ENCODE peak calls at places on chromosomes 5 and 9, in four cellular contexts. One of them, this sample, is unnamed.

GRCh38 chr5:153659337-153659736 is 168.9 kb downstream of the GRIA1 start:
- DNase-seq in upper lobe of right lung: no peak
- DNase-seq in SK-N-SH: peak; percentile 21
- DNase-seq in cardiac muscle cell: peak; percentile 36
- DNase-seq in this sample: no peak

GRCh38 chr5:150789431-150789830 is 10.9 kb downstream of the SMIM3 start:
- DNase-seq in cardiac muscle cell: no peak
- DNase-seq in upper lobe of right lung: no peak
- DNase-seq in SK-N-SH: no peak
- DNase-seq in this sample: no peak

GRCh38 chr5:159764283-159764927 is 151.9 kb upstream of the ADRA1B start:
- DNase-seq in cardiac muscle cell: no peak
- DNase-seq in SK-N-SH: no peak
- DNase-seq in upper lobe of right lung: no peak
- DNase-seq in this sample: no peak

GRCh38 chr5:181181650-181182565 is 23.1 kb downstream of the TRIM7 start:
- DNase-seq in cardiac muscle cell: peak; percentile 83
- DNase-seq in SK-N-SH: peak; percentile 71
- DNase-seq in upper lobe of right lung: peak; percentile 83
- DNase-seq in this sample: peak; percentile 85

GRCh38 chr5:107469064-107469463 is 201.7 kb downstream of the EFNA5 start:
- DNase-seq in SK-N-SH: no peak
- DNase-seq in upper lobe of right lung: no peak
- DNase-seq in cardiac muscle cell: no peak
- DNase-seq in this sample: no peak

GRCh38 chr9:125815568-125815967 is 68.4 kb downstream of the PBX3 start:
- DNase-seq in cardiac muscle cell: no peak
- DNase-seq in upper lobe of right lung: no peak
- DNase-seq in SK-N-SH: no peak
- DNase-seq in this sample: no peak

GRCh38 chr5:103358305-103358996 is 99.9 kb downstream of the MACIR start:
- DNase-seq in cardiac muscle cell: peak; percentile 35
- DNase-seq in SK-N-SH: no peak
- DNase-seq in upper lobe of right lung: no peak
- DNase-seq in this sample: no peak

GRCh38 chr9:137486545-137487453 is 27.7 kb upstream of the NSMF start:
- DNase-seq in SK-N-SH: peak; percentile 30
- DNase-seq in cardiac muscle cell: no peak
- DNase-seq in upper lobe of right lung: peak; percentile 56
- DNase-seq in this sample: peak; percentile 63

GRCh38 chr9:136640176-136641086 is 22.3 kb upstream of the EGFL7 start:
- DNase-seq in upper lobe of right lung: no peak
- DNase-seq in cardiac muscle cell: no peak
- DNase-seq in SK-N-SH: no peak
- DNase-seq in this sample: no peak

GRCh38 chr5:177005619-177006264 is 837 bp downstream of the UIMC1 start:
- DNase-seq in cardiac muscle cell: peak; percentile 83
- DNase-seq in SK-N-SH: peak; percentile 68
- DNase-seq in upper lobe of right lung: peak; percentile 89
- DNase-seq in this sample: peak; percentile 94

GRCh38 chr5:18329346-18329745 is 695.1 kb downstream of the TAF11L14 start:
- DNase-seq in cardiac muscle cell: no peak
- DNase-seq in SK-N-SH: no peak
- DNase-seq in upper lobe of right lung: no peak
- DNase-seq in this sample: no peak

GRCh38 chr9:88628811-88629210 is 93.8 kb downstream of the NXNL2 start:
- DNase-seq in cardiac muscle cell: no peak
- DNase-seq in upper lobe of right lung: no peak
- DNase-seq in SK-N-SH: no peak
- DNase-seq in this sample: no peak

GRCh38 chr5:123460296-123460729 is 37.1 kb upstream of the CEP120 start:
- DNase-seq in SK-N-SH: no peak
- DNase-seq in cardiac muscle cell: no peak
- DNase-seq in upper lobe of right lung: no peak
- DNase-seq in this sample: no peak

GRCh38 chr9:128927731-128928411 is 7.1 kb downstream of the PHYHD1 start:
- DNase-seq in SK-N-SH: peak; percentile 85
- DNase-seq in upper lobe of right lung: no peak
- DNase-seq in cardiac muscle cell: peak; percentile 69
- DNase-seq in this sample: no peak

GRCh38 chr5:89946514-89946913 is 463.0 kb downstream of the CETN3 start:
- DNase-seq in SK-N-SH: no peak
- DNase-seq in upper lobe of right lung: no peak
- DNase-seq in cardiac muscle cell: no peak
- DNase-seq in this sample: no peak

GRCh38 chr5:14143509-14143842 is 334 bp downstream of the TRIO start:
- DNase-seq in upper lobe of right lung: no peak
- DNase-seq in SK-N-SH: no peak
- DNase-seq in cardiac muscle cell: peak; percentile 62
- DNase-seq in this sample: no peak

GRCh38 chr5:73274870-73275756 is 102.1 kb downstream of the TMEM174 start:
- DNase-seq in upper lobe of right lung: no peak
- DNase-seq in SK-N-SH: no peak
- DNase-seq in cardiac muscle cell: no peak
- DNase-seq in this sample: no peak
- H3K27ac ChIP-seq in upper lobe of right lung: no peak overlapping the region
- H3K27ac ChIP-seq in SK-N-SH: peak overlapping the region; percentile 25
- H3K27ac ChIP-seq in cardiac muscle cell: no peak overlapping the region
- H3K27ac ChIP-seq in this sample: no peak overlapping the region

GRCh38 chr5:37836173-37837100 is 3.4 kb downstream of the GDNF start:
- DNase-seq in cardiac muscle cell: peak; percentile 48
- DNase-seq in upper lobe of right lung: no peak
- DNase-seq in SK-N-SH: peak; percentile 45
- DNase-seq in this sample: no peak
- H3K4me3 ChIP-seq in cardiac muscle cell: peak overlapping the region; percentile 32
- H3K4me3 ChIP-seq in upper lobe of right lung: peak overlapping the region; percentile 29
- H3K4me3 ChIP-seq in SK-N-SH: peak overlapping the region; percentile 54
- H3K4me3 ChIP-seq in this sample: no peak overlapping the region

DNA sequence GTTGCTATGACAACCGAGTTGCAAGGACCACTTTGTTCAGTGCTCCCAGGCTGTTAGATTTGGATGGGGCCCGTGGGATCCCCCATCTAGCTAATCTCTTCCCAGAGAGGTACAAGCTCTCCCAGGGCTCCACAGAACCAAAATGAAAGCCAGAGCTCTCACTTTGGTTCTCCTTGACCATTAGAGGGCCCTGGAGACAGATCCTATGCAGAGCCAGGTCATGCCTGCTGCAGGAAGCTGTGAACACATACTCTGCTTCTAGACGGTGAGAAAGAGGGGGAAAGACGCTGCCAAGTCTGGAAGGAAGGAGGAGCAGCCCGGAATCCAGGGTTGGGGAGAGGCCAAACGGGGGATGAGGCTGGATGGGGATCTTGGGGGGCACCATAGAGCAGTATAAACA is 224.5 kb downstream of the GABBR2 start:
- DNase-seq in cardiac muscle cell: no peak
- DNase-seq in upper lobe of right lung: no peak
- DNase-seq in SK-N-SH: no peak
- DNase-seq in this sample: no peak
- TF ChIP-seq CTCF in cardiac muscle cell: peak; percentile 33
- TF ChIP-seq CTCF in upper lobe of right lung: no peak
- TF ChIP-seq CTCF in SK-N-SH: no peak
- TF ChIP-seq CTCF in this sample: no peak

GRCh38 chr9:70076678-70077077 is 33.0 kb downstream of the MAMDC2 start:
- DNase-seq in upper lobe of right lung: no peak
- DNase-seq in SK-N-SH: no peak
- DNase-seq in cardiac muscle cell: no peak
- DNase-seq in this sample: no peak
- H3K27ac ChIP-seq in upper lobe of right lung: no peak overlapping the region
- H3K27ac ChIP-seq in SK-N-SH: no peak overlapping the region
- H3K27ac ChIP-seq in cardiac muscle cell: no peak overlapping the region
- H3K27ac ChIP-seq in this sample: peak overlapping the region; percentile 10

This sample was measured in spleen.